ENCODE peak calls at places on chromosome 13, in nine cellular contexts. One of them, this sample, is unnamed.
A peak's percentile ranks its signal among the peaks of the same experiment; 100 is the strongest.

GRCh38 chr13:73090116-73090811 is 31.5 kb downstream of the KLF5 start:
- DNase-seq in stimulated activated CD4-positive, alpha-beta T cell treated with anti-CD3 and anti-CD28 coated beads, Interleukin-1b, Interleukin-23, amount 100 ng/mL, for 24 hours: no peak
- DNase-seq in progenitor cell of endocrine pancreas: no peak
- DNase-seq in tibial nerve: no peak
- DNase-seq in glutamatergic neuron: no peak
- DNase-seq in H7: peak; percentile 30
- DNase-seq in activated naive CD4-positive, alpha-beta T cell treated with Interleukin-2 at 50 U/mL for 16 hours: no peak
- DNase-seq in GM06990: no peak
- DNase-seq in stimulated activated CD8-positive, alpha-beta memory T cell treated with anti-CD3 and anti-CD28 coated beads, Interleukin-7, amount 100 ng/mL, for 24 hours: no peak
- DNase-seq in this sample: no peak

GRCh38 chr13:49653478-49653877 is 25.2 kb downstream of the ARL11 start:
- DNase-seq in tibial nerve: no peak
- DNase-seq in glutamatergic neuron: no peak
- DNase-seq in stimulated activated CD4-positive, alpha-beta T cell treated with anti-CD3 and anti-CD28 coated beads, Interleukin-1b, Interleukin-23, amount 100 ng/mL, for 24 hours: no peak
- DNase-seq in activated naive CD4-positive, alpha-beta T cell treated with Interleukin-2 at 50 U/mL for 16 hours: no peak
- DNase-seq in H7: no peak
- DNase-seq in progenitor cell of endocrine pancreas: no peak
- DNase-seq in GM06990: no peak
- DNase-seq in stimulated activated CD8-positive, alpha-beta memory T cell treated with anti-CD3 and anti-CD28 coated beads, Interleukin-7, amount 100 ng/mL, for 24 hours: no peak
- DNase-seq in this sample: no peak

GRCh38 chr13:98706446-98707110 is 45.9 kb downstream of the SLC15A1 start:
- DNase-seq in H7: no peak
- DNase-seq in glutamatergic neuron: no peak
- DNase-seq in GM06990: peak; percentile 23
- DNase-seq in progenitor cell of endocrine pancreas: no peak
- DNase-seq in stimulated activated CD4-positive, alpha-beta T cell treated with anti-CD3 and anti-CD28 coated beads, Interleukin-1b, Interleukin-23, amount 100 ng/mL, for 24 hours: no peak
- DNase-seq in activated naive CD4-positive, alpha-beta T cell treated with Interleukin-2 at 50 U/mL for 16 hours: no peak
- DNase-seq in tibial nerve: no peak
- DNase-seq in stimulated activated CD8-positive, alpha-beta memory T cell treated with anti-CD3 and anti-CD28 coated beads, Interleukin-7, amount 100 ng/mL, for 24 hours: no peak
- DNase-seq in this sample: no peak

GRCh38 chr13:113158946-113159345 is 498 bp downstream of the PROZ start:
- DNase-seq in H7: peak; percentile 86
- DNase-seq in progenitor cell of endocrine pancreas: no peak
- DNase-seq in GM06990: no peak
- DNase-seq in stimulated activated CD4-positive, alpha-beta T cell treated with anti-CD3 and anti-CD28 coated beads, Interleukin-1b, Interleukin-23, amount 100 ng/mL, for 24 hours: no peak
- DNase-seq in activated naive CD4-positive, alpha-beta T cell treated with Interleukin-2 at 50 U/mL for 16 hours: no peak
- DNase-seq in tibial nerve: no peak
- DNase-seq in stimulated activated CD8-positive, alpha-beta memory T cell treated with anti-CD3 and anti-CD28 coated beads, Interleukin-7, amount 100 ng/mL, for 24 hours: no peak
- DNase-seq in glutamatergic neuron: no peak
- DNase-seq in this sample: no peak

GRCh38 chr13:109370486-109370885 is 415.9 kb downstream of the IRS2 start:
- DNase-seq in progenitor cell of endocrine pancreas: no peak
- DNase-seq in stimulated activated CD8-positive, alpha-beta memory T cell treated with anti-CD3 and anti-CD28 coated beads, Interleukin-7, amount 100 ng/mL, for 24 hours: no peak
- DNase-seq in stimulated activated CD4-positive, alpha-beta T cell treated with anti-CD3 and anti-CD28 coated beads, Interleukin-1b, Interleukin-23, amount 100 ng/mL, for 24 hours: no peak
- DNase-seq in tibial nerve: no peak
- DNase-seq in glutamatergic neuron: no peak
- DNase-seq in activated naive CD4-positive, alpha-beta T cell treated with Interleukin-2 at 50 U/mL for 16 hours: no peak
- DNase-seq in H7: no peak
- DNase-seq in GM06990: no peak
- DNase-seq in this sample: no peak

GRCh38 chr13:100214886-100215285 is 126.0 kb downstream of the PCCA start:
- DNase-seq in tibial nerve: no peak
- DNase-seq in progenitor cell of endocrine pancreas: no peak
- DNase-seq in stimulated activated CD8-positive, alpha-beta memory T cell treated with anti-CD3 and anti-CD28 coated beads, Interleukin-7, amount 100 ng/mL, for 24 hours: no peak
- DNase-seq in H7: no peak
- DNase-seq in activated naive CD4-positive, alpha-beta T cell treated with Interleukin-2 at 50 U/mL for 16 hours: no peak
- DNase-seq in stimulated activated CD4-positive, alpha-beta T cell treated with anti-CD3 and anti-CD28 coated beads, Interleukin-1b, Interleukin-23, amount 100 ng/mL, for 24 hours: no peak
- DNase-seq in GM06990: no peak
- DNase-seq in glutamatergic neuron: no peak
- DNase-seq in this sample: no peak

GRCh38 chr13:77509221-77509620 is 26.3 kb upstream of the SCEL start:
- DNase-seq in progenitor cell of endocrine pancreas: no peak
- DNase-seq in H7: no peak
- DNase-seq in stimulated activated CD4-positive, alpha-beta T cell treated with anti-CD3 and anti-CD28 coated beads, Interleukin-1b, Interleukin-23, amount 100 ng/mL, for 24 hours: no peak
- DNase-seq in GM06990: no peak
- DNase-seq in tibial nerve: no peak
- DNase-seq in glutamatergic neuron: no peak
- DNase-seq in stimulated activated CD8-positive, alpha-beta memory T cell treated with anti-CD3 and anti-CD28 coated beads, Interleukin-7, amount 100 ng/mL, for 24 hours: no peak
- DNase-seq in activated naive CD4-positive, alpha-beta T cell treated with Interleukin-2 at 50 U/mL for 16 hours: no peak
- DNase-seq in this sample: no peak

GRCh38 chr13:26957163-26957562 is 196.6 kb upstream of the GPR12 start:
- DNase-seq in progenitor cell of endocrine pancreas: no peak
- DNase-seq in tibial nerve: no peak
- DNase-seq in activated naive CD4-positive, alpha-beta T cell treated with Interleukin-2 at 50 U/mL for 16 hours: no peak
- DNase-seq in stimulated activated CD8-positive, alpha-beta memory T cell treated with anti-CD3 and anti-CD28 coated beads, Interleukin-7, amount 100 ng/mL, for 24 hours: no peak
- DNase-seq in H7: no peak
- DNase-seq in glutamatergic neuron: no peak
- DNase-seq in GM06990: no peak
- DNase-seq in stimulated activated CD4-positive, alpha-beta T cell treated with anti-CD3 and anti-CD28 coated beads, Interleukin-1b, Interleukin-23, amount 100 ng/mL, for 24 hours: no peak
- DNase-seq in this sample: no peak

GRCh38 chr13:43227721-43228120 is 204.3 kb downstream of the DNAJC15 start:
- DNase-seq in stimulated activated CD4-positive, alpha-beta T cell treated with anti-CD3 and anti-CD28 coated beads, Interleukin-1b, Interleukin-23, amount 100 ng/mL, for 24 hours: no peak
- DNase-seq in glutamatergic neuron: no peak
- DNase-seq in H7: no peak
- DNase-seq in activated naive CD4-positive, alpha-beta T cell treated with Interleukin-2 at 50 U/mL for 16 hours: no peak
- DNase-seq in GM06990: no peak
- DNase-seq in tibial nerve: no peak
- DNase-seq in stimulated activated CD8-positive, alpha-beta memory T cell treated with anti-CD3 and anti-CD28 coated beads, Interleukin-7, amount 100 ng/mL, for 24 hours: no peak
- DNase-seq in progenitor cell of endocrine pancreas: no peak
- DNase-seq in this sample: no peak

GRCh38 chr13:27792393-27793218 is at the start of gene GSX1:
- DNase-seq in progenitor cell of endocrine pancreas: peak; percentile 85
- DNase-seq in tibial nerve: no peak
- DNase-seq in glutamatergic neuron: peak; percentile 45
- DNase-seq in GM06990: no peak
- DNase-seq in stimulated activated CD8-positive, alpha-beta memory T cell treated with anti-CD3 and anti-CD28 coated beads, Interleukin-7, amount 100 ng/mL, for 24 hours: no peak
- DNase-seq in H7: peak; percentile 92
- DNase-seq in activated naive CD4-positive, alpha-beta T cell treated with Interleukin-2 at 50 U/mL for 16 hours: peak; percentile 39
- DNase-seq in stimulated activated CD4-positive, alpha-beta T cell treated with anti-CD3 and anti-CD28 coated beads, Interleukin-1b, Interleukin-23, amount 100 ng/mL, for 24 hours: peak; percentile 31
- DNase-seq in this sample: no peak

GRCh38 chr13:49690133-49690989 is 925 bp downstream of the EBPL start:
- DNase-seq in tibial nerve: peak; percentile 21
- DNase-seq in progenitor cell of endocrine pancreas: no peak
- DNase-seq in glutamatergic neuron: no peak
- DNase-seq in stimulated activated CD8-positive, alpha-beta memory T cell treated with anti-CD3 and anti-CD28 coated beads, Interleukin-7, amount 100 ng/mL, for 24 hours: no peak
- DNase-seq in GM06990: no peak
- DNase-seq in activated naive CD4-positive, alpha-beta T cell treated with Interleukin-2 at 50 U/mL for 16 hours: no peak
- DNase-seq in stimulated activated CD4-positive, alpha-beta T cell treated with anti-CD3 and anti-CD28 coated beads, Interleukin-1b, Interleukin-23, amount 100 ng/mL, for 24 hours: no peak
- DNase-seq in H7: no peak
- DNase-seq in this sample: no peak

GRCh38 chr13:78660130-78660857 is 1.3 kb upstream of the OBI1 start:
- DNase-seq in stimulated activated CD4-positive, alpha-beta T cell treated with anti-CD3 and anti-CD28 coated beads, Interleukin-1b, Interleukin-23, amount 100 ng/mL, for 24 hours: no peak
- DNase-seq in tibial nerve: peak; percentile 7
- DNase-seq in activated naive CD4-positive, alpha-beta T cell treated with Interleukin-2 at 50 U/mL for 16 hours: no peak
- DNase-seq in progenitor cell of endocrine pancreas: no peak
- DNase-seq in glutamatergic neuron: peak; percentile 21
- DNase-seq in H7: peak; percentile 26
- DNase-seq in GM06990: peak; percentile 35
- DNase-seq in stimulated activated CD8-positive, alpha-beta memory T cell treated with anti-CD3 and anti-CD28 coated beads, Interleukin-7, amount 100 ng/mL, for 24 hours: no peak
- DNase-seq in this sample: no peak

GRCh38 chr13:48446454-48446853 is 33.5 kb upstream of the LPAR6 start:
- DNase-seq in activated naive CD4-positive, alpha-beta T cell treated with Interleukin-2 at 50 U/mL for 16 hours: no peak
- DNase-seq in H7: no peak
- DNase-seq in stimulated activated CD4-positive, alpha-beta T cell treated with anti-CD3 and anti-CD28 coated beads, Interleukin-1b, Interleukin-23, amount 100 ng/mL, for 24 hours: no peak
- DNase-seq in stimulated activated CD8-positive, alpha-beta memory T cell treated with anti-CD3 and anti-CD28 coated beads, Interleukin-7, amount 100 ng/mL, for 24 hours: no peak
- DNase-seq in tibial nerve: no peak
- DNase-seq in GM06990: no peak
- DNase-seq in progenitor cell of endocrine pancreas: no peak
- DNase-seq in glutamatergic neuron: no peak
- DNase-seq in this sample: no peak

GRCh38 chr13:64274481-64275217 is 2859.0 kb upstream of the PCDH20 start:
- DNase-seq in progenitor cell of endocrine pancreas: no peak
- DNase-seq in H7: no peak
- DNase-seq in stimulated activated CD4-positive, alpha-beta T cell treated with anti-CD3 and anti-CD28 coated beads, Interleukin-1b, Interleukin-23, amount 100 ng/mL, for 24 hours: no peak
- DNase-seq in tibial nerve: no peak
- DNase-seq in glutamatergic neuron: no peak
- DNase-seq in stimulated activated CD8-positive, alpha-beta memory T cell treated with anti-CD3 and anti-CD28 coated beads, Interleukin-7, amount 100 ng/mL, for 24 hours: no peak
- DNase-seq in activated naive CD4-positive, alpha-beta T cell treated with Interleukin-2 at 50 U/mL for 16 hours: no peak
- DNase-seq in GM06990: no peak
- DNase-seq in this sample: no peak

GRCh38 chr13:79995334-79995733 is 345.6 kb downstream of the SPRY2 start:
- DNase-seq in stimulated activated CD4-positive, alpha-beta T cell treated with anti-CD3 and anti-CD28 coated beads, Interleukin-1b, Interleukin-23, amount 100 ng/mL, for 24 hours: no peak
- DNase-seq in activated naive CD4-positive, alpha-beta T cell treated with Interleukin-2 at 50 U/mL for 16 hours: no peak
- DNase-seq in tibial nerve: no peak
- DNase-seq in glutamatergic neuron: no peak
- DNase-seq in GM06990: no peak
- DNase-seq in progenitor cell of endocrine pancreas: no peak
- DNase-seq in stimulated activated CD8-positive, alpha-beta memory T cell treated with anti-CD3 and anti-CD28 coated beads, Interleukin-7, amount 100 ng/mL, for 24 hours: no peak
- DNase-seq in H7: no peak
- DNase-seq in this sample: no peak

GRCh38 chr13:101452519-101453485 is at the start of gene ITGBL1:
- DNase-seq in stimulated activated CD8-positive, alpha-beta memory T cell treated with anti-CD3 and anti-CD28 coated beads, Interleukin-7, amount 100 ng/mL, for 24 hours: no peak
- DNase-seq in H7: peak; percentile 14
- DNase-seq in glutamatergic neuron: no peak
- DNase-seq in tibial nerve: no peak
- DNase-seq in GM06990: no peak
- DNase-seq in activated naive CD4-positive, alpha-beta T cell treated with Interleukin-2 at 50 U/mL for 16 hours: no peak
- DNase-seq in stimulated activated CD4-positive, alpha-beta T cell treated with anti-CD3 and anti-CD28 coated beads, Interleukin-1b, Interleukin-23, amount 100 ng/mL, for 24 hours: no peak
- DNase-seq in progenitor cell of endocrine pancreas: no peak
- DNase-seq in this sample: peak; percentile 85

GRCh38 chr13:113182046-113182445 is 23.6 kb downstream of the PROZ start:
- DNase-seq in progenitor cell of endocrine pancreas: no peak
- DNase-seq in activated naive CD4-positive, alpha-beta T cell treated with Interleukin-2 at 50 U/mL for 16 hours: no peak
- DNase-seq in glutamatergic neuron: no peak
- DNase-seq in H7: no peak
- DNase-seq in GM06990: no peak
- DNase-seq in tibial nerve: no peak
- DNase-seq in stimulated activated CD4-positive, alpha-beta T cell treated with anti-CD3 and anti-CD28 coated beads, Interleukin-1b, Interleukin-23, amount 100 ng/mL, for 24 hours: no peak
- DNase-seq in stimulated activated CD8-positive, alpha-beta memory T cell treated with anti-CD3 and anti-CD28 coated beads, Interleukin-7, amount 100 ng/mL, for 24 hours: no peak
- DNase-seq in this sample: no peak

GRCh38 chr13:45807520-45808099 is 43.9 kb downstream of the SIAH3 start:
- DNase-seq in GM06990: no peak
- DNase-seq in progenitor cell of endocrine pancreas: no peak
- DNase-seq in tibial nerve: peak; percentile 16
- DNase-seq in stimulated activated CD8-positive, alpha-beta memory T cell treated with anti-CD3 and anti-CD28 coated beads, Interleukin-7, amount 100 ng/mL, for 24 hours: no peak
- DNase-seq in H7: peak; percentile 67
- DNase-seq in stimulated activated CD4-positive, alpha-beta T cell treated with anti-CD3 and anti-CD28 coated beads, Interleukin-1b, Interleukin-23, amount 100 ng/mL, for 24 hours: no peak
- DNase-seq in activated naive CD4-positive, alpha-beta T cell treated with Interleukin-2 at 50 U/mL for 16 hours: peak; percentile 6
- DNase-seq in glutamatergic neuron: peak; percentile 62
- DNase-seq in this sample: no peak

GRCh38 chr13:41130356-41130755 is 2.2 kb downstream of the KBTBD6 start:
- DNase-seq in progenitor cell of endocrine pancreas: no peak
- DNase-seq in tibial nerve: no peak
- DNase-seq in stimulated activated CD8-positive, alpha-beta memory T cell treated with anti-CD3 and anti-CD28 coated beads, Interleukin-7, amount 100 ng/mL, for 24 hours: no peak
- DNase-seq in stimulated activated CD4-positive, alpha-beta T cell treated with anti-CD3 and anti-CD28 coated beads, Interleukin-1b, Interleukin-23, amount 100 ng/mL, for 24 hours: no peak
- DNase-seq in GM06990: no peak
- DNase-seq in H7: no peak
- DNase-seq in activated naive CD4-positive, alpha-beta T cell treated with Interleukin-2 at 50 U/mL for 16 hours: no peak
- DNase-seq in glutamatergic neuron: no peak
- DNase-seq in this sample: no peak

GRCh38 chr13:28273919-28274318 is 135.6 kb downstream of the PAN3 start:
- DNase-seq in stimulated activated CD4-positive, alpha-beta T cell treated with anti-CD3 and anti-CD28 coated beads, Interleukin-1b, Interleukin-23, amount 100 ng/mL, for 24 hours: no peak
- DNase-seq in tibial nerve: no peak
- DNase-seq in stimulated activated CD8-positive, alpha-beta memory T cell treated with anti-CD3 and anti-CD28 coated beads, Interleukin-7, amount 100 ng/mL, for 24 hours: no peak
- DNase-seq in GM06990: no peak
- DNase-seq in activated naive CD4-positive, alpha-beta T cell treated with Interleukin-2 at 50 U/mL for 16 hours: no peak
- DNase-seq in H7: no peak
- DNase-seq in progenitor cell of endocrine pancreas: no peak
- DNase-seq in glutamatergic neuron: no peak
- DNase-seq in this sample: no peak

GRCh38 chr13:64810701-64811258 is 2419.4 kb downstream of the PCDH9 start:
- DNase-seq in stimulated activated CD4-positive, alpha-beta T cell treated with anti-CD3 and anti-CD28 coated beads, Interleukin-1b, Interleukin-23, amount 100 ng/mL, for 24 hours: no peak
- DNase-seq in H7: no peak
- DNase-seq in glutamatergic neuron: no peak
- DNase-seq in GM06990: no peak
- DNase-seq in tibial nerve: no peak
- DNase-seq in activated naive CD4-positive, alpha-beta T cell treated with Interleukin-2 at 50 U/mL for 16 hours: no peak
- DNase-seq in stimulated activated CD8-positive, alpha-beta memory T cell treated with anti-CD3 and anti-CD28 coated beads, Interleukin-7, amount 100 ng/mL, for 24 hours: no peak
- DNase-seq in progenitor cell of endocrine pancreas: no peak
- DNase-seq in this sample: no peak

GRCh38 chr13:30395192-30396158 is 26.8 kb upstream of the UBE2L5 start:
- DNase-seq in H7: peak; percentile 49
- DNase-seq in progenitor cell of endocrine pancreas: peak; percentile 38
- DNase-seq in stimulated activated CD4-positive, alpha-beta T cell treated with anti-CD3 and anti-CD28 coated beads, Interleukin-1b, Interleukin-23, amount 100 ng/mL, for 24 hours: peak; percentile 44
- DNase-seq in activated naive CD4-positive, alpha-beta T cell treated with Interleukin-2 at 50 U/mL for 16 hours: peak; percentile 69
- DNase-seq in GM06990: peak; percentile 56
- DNase-seq in tibial nerve: peak; percentile 98
- DNase-seq in stimulated activated CD8-positive, alpha-beta memory T cell treated with anti-CD3 and anti-CD28 coated beads, Interleukin-7, amount 100 ng/mL, for 24 hours: peak; percentile 47
- DNase-seq in glutamatergic neuron: peak; percentile 56
- DNase-seq in this sample: peak; percentile 98

GRCh38 chr13:73607489-73608156 is 526.6 kb downstream of the KLF12 start:
- DNase-seq in glutamatergic neuron: no peak
- DNase-seq in stimulated activated CD8-positive, alpha-beta memory T cell treated with anti-CD3 and anti-CD28 coated beads, Interleukin-7, amount 100 ng/mL, for 24 hours: no peak
- DNase-seq in H7: no peak
- DNase-seq in progenitor cell of endocrine pancreas: no peak
- DNase-seq in GM06990: no peak
- DNase-seq in stimulated activated CD4-positive, alpha-beta T cell treated with anti-CD3 and anti-CD28 coated beads, Interleukin-1b, Interleukin-23, amount 100 ng/mL, for 24 hours: no peak
- DNase-seq in tibial nerve: no peak
- DNase-seq in activated naive CD4-positive, alpha-beta T cell treated with Interleukin-2 at 50 U/mL for 16 hours: no peak
- DNase-seq in this sample: no peak

GRCh38 chr13:20969182-20969581 is 66.6 kb upstream of the XPO4 start:
- DNase-seq in glutamatergic neuron: no peak
- DNase-seq in activated naive CD4-positive, alpha-beta T cell treated with Interleukin-2 at 50 U/mL for 16 hours: no peak
- DNase-seq in stimulated activated CD4-positive, alpha-beta T cell treated with anti-CD3 and anti-CD28 coated beads, Interleukin-1b, Interleukin-23, amount 100 ng/mL, for 24 hours: no peak
- DNase-seq in H7: no peak
- DNase-seq in stimulated activated CD8-positive, alpha-beta memory T cell treated with anti-CD3 and anti-CD28 coated beads, Interleukin-7, amount 100 ng/mL, for 24 hours: no peak
- DNase-seq in GM06990: no peak
- DNase-seq in tibial nerve: no peak
- DNase-seq in progenitor cell of endocrine pancreas: no peak
- DNase-seq in this sample: no peak

GRCh38 chr13:113469582-113469981 is 16.3 kb upstream of the ADPRHL1 start:
- DNase-seq in activated naive CD4-positive, alpha-beta T cell treated with Interleukin-2 at 50 U/mL for 16 hours: no peak
- DNase-seq in stimulated activated CD8-positive, alpha-beta memory T cell treated with anti-CD3 and anti-CD28 coated beads, Interleukin-7, amount 100 ng/mL, for 24 hours: no peak
- DNase-seq in progenitor cell of endocrine pancreas: no peak
- DNase-seq in GM06990: no peak
- DNase-seq in stimulated activated CD4-positive, alpha-beta T cell treated with anti-CD3 and anti-CD28 coated beads, Interleukin-1b, Interleukin-23, amount 100 ng/mL, for 24 hours: no peak
- DNase-seq in H7: no peak
- DNase-seq in glutamatergic neuron: no peak
- DNase-seq in tibial nerve: no peak
- DNase-seq in this sample: no peak

GRCh38 chr13:45863716-45864590 is 12.4 kb upstream of the SIAH3 start:
- DNase-seq in stimulated activated CD4-positive, alpha-beta T cell treated with anti-CD3 and anti-CD28 coated beads, Interleukin-1b, Interleukin-23, amount 100 ng/mL, for 24 hours: no peak
- DNase-seq in glutamatergic neuron: peak; percentile 37
- DNase-seq in stimulated activated CD8-positive, alpha-beta memory T cell treated with anti-CD3 and anti-CD28 coated beads, Interleukin-7, amount 100 ng/mL, for 24 hours: no peak
- DNase-seq in progenitor cell of endocrine pancreas: no peak
- DNase-seq in GM06990: no peak
- DNase-seq in tibial nerve: no peak
- DNase-seq in activated naive CD4-positive, alpha-beta T cell treated with Interleukin-2 at 50 U/mL for 16 hours: no peak
- DNase-seq in H7: no peak
- DNase-seq in this sample: no peak

GRCh38 chr13:110629735-110630134 is 14.4 kb downstream of the NAXD start:
- DNase-seq in glutamatergic neuron: no peak
- DNase-seq in H7: no peak
- DNase-seq in stimulated activated CD4-positive, alpha-beta T cell treated with anti-CD3 and anti-CD28 coated beads, Interleukin-1b, Interleukin-23, amount 100 ng/mL, for 24 hours: no peak
- DNase-seq in progenitor cell of endocrine pancreas: no peak
- DNase-seq in tibial nerve: no peak
- DNase-seq in GM06990: no peak
- DNase-seq in activated naive CD4-positive, alpha-beta T cell treated with Interleukin-2 at 50 U/mL for 16 hours: peak; percentile 37
- DNase-seq in stimulated activated CD8-positive, alpha-beta memory T cell treated with anti-CD3 and anti-CD28 coated beads, Interleukin-7, amount 100 ng/mL, for 24 hours: no peak
- DNase-seq in this sample: no peak

GRCh38 chr13:112708560-112709240 is 18.9 kb downstream of the ATP11A start:
- DNase-seq in progenitor cell of endocrine pancreas: no peak
- DNase-seq in stimulated activated CD8-positive, alpha-beta memory T cell treated with anti-CD3 and anti-CD28 coated beads, Interleukin-7, amount 100 ng/mL, for 24 hours: no peak
- DNase-seq in tibial nerve: no peak
- DNase-seq in stimulated activated CD4-positive, alpha-beta T cell treated with anti-CD3 and anti-CD28 coated beads, Interleukin-1b, Interleukin-23, amount 100 ng/mL, for 24 hours: no peak
- DNase-seq in GM06990: no peak
- DNase-seq in H7: peak; percentile 47
- DNase-seq in glutamatergic neuron: no peak
- DNase-seq in activated naive CD4-positive, alpha-beta T cell treated with Interleukin-2 at 50 U/mL for 16 hours: no peak
- DNase-seq in this sample: no peak

GRCh38 chr13:32895296-32895695 is 120.9 kb upstream of the KL start:
- DNase-seq in GM06990: no peak
- DNase-seq in progenitor cell of endocrine pancreas: no peak
- DNase-seq in activated naive CD4-positive, alpha-beta T cell treated with Interleukin-2 at 50 U/mL for 16 hours: no peak
- DNase-seq in glutamatergic neuron: no peak
- DNase-seq in tibial nerve: no peak
- DNase-seq in stimulated activated CD4-positive, alpha-beta T cell treated with anti-CD3 and anti-CD28 coated beads, Interleukin-1b, Interleukin-23, amount 100 ng/mL, for 24 hours: no peak
- DNase-seq in stimulated activated CD8-positive, alpha-beta memory T cell treated with anti-CD3 and anti-CD28 coated beads, Interleukin-7, amount 100 ng/mL, for 24 hours: no peak
- DNase-seq in H7: no peak
- DNase-seq in this sample: no peak

GRCh38 chr13:78609464-78610205 is 6.3 kb upstream of the POU4F1 start:
- DNase-seq in progenitor cell of endocrine pancreas: no peak
- DNase-seq in activated naive CD4-positive, alpha-beta T cell treated with Interleukin-2 at 50 U/mL for 16 hours: no peak
- DNase-seq in stimulated activated CD4-positive, alpha-beta T cell treated with anti-CD3 and anti-CD28 coated beads, Interleukin-1b, Interleukin-23, amount 100 ng/mL, for 24 hours: no peak
- DNase-seq in H7: peak; percentile 80
- DNase-seq in stimulated activated CD8-positive, alpha-beta memory T cell treated with anti-CD3 and anti-CD28 coated beads, Interleukin-7, amount 100 ng/mL, for 24 hours: no peak
- DNase-seq in tibial nerve: no peak
- DNase-seq in glutamatergic neuron: peak; percentile 75
- DNase-seq in GM06990: no peak
- DNase-seq in this sample: no peak

GRCh38 chr13:41492432-41493267 is 35.3 kb downstream of the RGCC start:
- DNase-seq in progenitor cell of endocrine pancreas: no peak
- DNase-seq in activated naive CD4-positive, alpha-beta T cell treated with Interleukin-2 at 50 U/mL for 16 hours: no peak
- DNase-seq in stimulated activated CD4-positive, alpha-beta T cell treated with anti-CD3 and anti-CD28 coated beads, Interleukin-1b, Interleukin-23, amount 100 ng/mL, for 24 hours: no peak
- DNase-seq in H7: no peak
- DNase-seq in glutamatergic neuron: no peak
- DNase-seq in GM06990: no peak
- DNase-seq in tibial nerve: no peak
- DNase-seq in stimulated activated CD8-positive, alpha-beta memory T cell treated with anti-CD3 and anti-CD28 coated beads, Interleukin-7, amount 100 ng/mL, for 24 hours: no peak
- DNase-seq in this sample: no peak

This sample was measured in suprapubic skin.